ENCODE peak calls at places on chromosomes 4 and X, in four cellular contexts. One of them, this sample, is unnamed.

GRCh38 chr4:177444911-177445736 is 2.9 kb upstream of the AGA start:
- DNase-seq in stimulated activated CD4-positive, alpha-beta T cell treated with anti-CD3 and anti-CD28 coated beads, Interleukin-2, amount 100 ng/mL, for 48 hours: no peak
- DNase-seq in NCI-H2081: no peak
- DNase-seq in KBM-7: no peak
- DNase-seq in this sample: no peak

GRCh38 chrX:103607385-103608304 is at the start of gene TCEAL3:
- DNase-seq in stimulated activated CD4-positive, alpha-beta T cell treated with anti-CD3 and anti-CD28 coated beads, Interleukin-2, amount 100 ng/mL, for 48 hours: no peak
- DNase-seq in NCI-H2081: peak
- DNase-seq in KBM-7: peak
- DNase-seq in this sample: no peak

GRCh38 chrX:34426334-34426733 is 230.8 kb downstream of the TMEM47 start:
- DNase-seq in stimulated activated CD4-positive, alpha-beta T cell treated with anti-CD3 and anti-CD28 coated beads, Interleukin-2, amount 100 ng/mL, for 48 hours: no peak
- DNase-seq in NCI-H2081: no peak
- DNase-seq in KBM-7: no peak
- DNase-seq in this sample: no peak

GRCh38 chrX:11239230-11239629 is 54.0 kb upstream of the AMELX start:
- DNase-seq in stimulated activated CD4-positive, alpha-beta T cell treated with anti-CD3 and anti-CD28 coated beads, Interleukin-2, amount 100 ng/mL, for 48 hours: no peak
- DNase-seq in NCI-H2081: no peak
- DNase-seq in KBM-7: no peak
- DNase-seq in this sample: no peak

GRCh38 chrX:110034036-110034435 is 31.1 kb downstream of the TMEM164 start:
- DNase-seq in stimulated activated CD4-positive, alpha-beta T cell treated with anti-CD3 and anti-CD28 coated beads, Interleukin-2, amount 100 ng/mL, for 48 hours: no peak
- DNase-seq in NCI-H2081: no peak
- DNase-seq in KBM-7: no peak
- DNase-seq in this sample: no peak

GRCh38 chr4:2846172-2846571 is 2.5 kb downstream of the ADD1 start:
- DNase-seq in stimulated activated CD4-positive, alpha-beta T cell treated with anti-CD3 and anti-CD28 coated beads, Interleukin-2, amount 100 ng/mL, for 48 hours: no peak
- DNase-seq in NCI-H2081: no peak
- DNase-seq in KBM-7: no peak
- DNase-seq in this sample: no peak

GRCh38 chrX:155216940-155217450 is 735 bp downstream of the VBP1 start:
- DNase-seq in stimulated activated CD4-positive, alpha-beta T cell treated with anti-CD3 and anti-CD28 coated beads, Interleukin-2, amount 100 ng/mL, for 48 hours: no peak
- DNase-seq in NCI-H2081: peak
- DNase-seq in KBM-7: peak
- DNase-seq in this sample: no peak

GRCh38 chr4:110198472-110199419 is at the start of gene ELOVL6:
- DNase-seq in stimulated activated CD4-positive, alpha-beta T cell treated with anti-CD3 and anti-CD28 coated beads, Interleukin-2, amount 100 ng/mL, for 48 hours: peak
- DNase-seq in NCI-H2081: peak
- DNase-seq in KBM-7: peak
- DNase-seq in this sample: no peak

GRCh38 chr4:128379860-128380259 is 92.2 kb upstream of the PGRMC2 start:
- DNase-seq in stimulated activated CD4-positive, alpha-beta T cell treated with anti-CD3 and anti-CD28 coated beads, Interleukin-2, amount 100 ng/mL, for 48 hours: no peak
- DNase-seq in NCI-H2081: peak
- DNase-seq in KBM-7: peak
- DNase-seq in this sample: no peak

GRCh38 chr4:139368990-139369389 is 66.7 kb upstream of the NDUFC1 start:
- DNase-seq in stimulated activated CD4-positive, alpha-beta T cell treated with anti-CD3 and anti-CD28 coated beads, Interleukin-2, amount 100 ng/mL, for 48 hours: no peak
- DNase-seq in NCI-H2081: peak
- DNase-seq in KBM-7: no peak
- DNase-seq in this sample: no peak

GRCh38 chr4:74379912-74380311 is 15.0 kb downstream of the EREG start:
- DNase-seq in stimulated activated CD4-positive, alpha-beta T cell treated with anti-CD3 and anti-CD28 coated beads, Interleukin-2, amount 100 ng/mL, for 48 hours: no peak
- DNase-seq in NCI-H2081: no peak
- DNase-seq in KBM-7: no peak
- DNase-seq in this sample: no peak

GRCh38 chrX:106484233-106484632 is 127.5 kb upstream of the RADX start:
- DNase-seq in stimulated activated CD4-positive, alpha-beta T cell treated with anti-CD3 and anti-CD28 coated beads, Interleukin-2, amount 100 ng/mL, for 48 hours: peak
- DNase-seq in NCI-H2081: no peak
- DNase-seq in KBM-7: no peak
- DNase-seq in this sample: no peak

GRCh38 chr4:110798682-110799081 is 175.8 kb upstream of the PITX2 start:
- DNase-seq in stimulated activated CD4-positive, alpha-beta T cell treated with anti-CD3 and anti-CD28 coated beads, Interleukin-2, amount 100 ng/mL, for 48 hours: no peak
- DNase-seq in NCI-H2081: no peak
- DNase-seq in KBM-7: no peak
- DNase-seq in this sample: no peak

GRCh38 chr4:10054571-10055041 is 33.3 kb upstream of the SLC2A9 start:
- DNase-seq in stimulated activated CD4-positive, alpha-beta T cell treated with anti-CD3 and anti-CD28 coated beads, Interleukin-2, amount 100 ng/mL, for 48 hours: no peak
- DNase-seq in NCI-H2081: no peak
- DNase-seq in KBM-7: no peak
- DNase-seq in this sample: no peak

GRCh38 chrX:39600222-39600621 is 497.5 kb downstream of the BCOR start:
- DNase-seq in stimulated activated CD4-positive, alpha-beta T cell treated with anti-CD3 and anti-CD28 coated beads, Interleukin-2, amount 100 ng/mL, for 48 hours: no peak
- DNase-seq in NCI-H2081: no peak
- DNase-seq in KBM-7: no peak
- DNase-seq in this sample: no peak

GRCh38 chrX:129825746-129826505 is 17.8 kb downstream of the ZDHHC9 start:
- DNase-seq in stimulated activated CD4-positive, alpha-beta T cell treated with anti-CD3 and anti-CD28 coated beads, Interleukin-2, amount 100 ng/mL, for 48 hours: no peak
- DNase-seq in NCI-H2081: no peak
- DNase-seq in KBM-7: no peak
- DNase-seq in this sample: no peak

GRCh38 chrX:11267311-11267910 is 25.8 kb upstream of the AMELX start:
- DNase-seq in stimulated activated CD4-positive, alpha-beta T cell treated with anti-CD3 and anti-CD28 coated beads, Interleukin-2, amount 100 ng/mL, for 48 hours: no peak
- DNase-seq in NCI-H2081: no peak
- DNase-seq in KBM-7: no peak
- DNase-seq in this sample: no peak

GRCh38 chr4:113548303-113548702 is 213.2 kb downstream of the CAMK2D start:
- DNase-seq in stimulated activated CD4-positive, alpha-beta T cell treated with anti-CD3 and anti-CD28 coated beads, Interleukin-2, amount 100 ng/mL, for 48 hours: no peak
- DNase-seq in NCI-H2081: no peak
- DNase-seq in KBM-7: no peak
- DNase-seq in this sample: no peak

GRCh38 chr4:1080961-1081688 is 32.2 kb downstream of the RNF212 start:
- DNase-seq in stimulated activated CD4-positive, alpha-beta T cell treated with anti-CD3 and anti-CD28 coated beads, Interleukin-2, amount 100 ng/mL, for 48 hours: no peak
- DNase-seq in NCI-H2081: no peak
- DNase-seq in KBM-7: no peak
- DNase-seq in this sample: peak

GRCh38 chr4:10639664-10640063 is 44.9 kb downstream of the CLNK start:
- DNase-seq in stimulated activated CD4-positive, alpha-beta T cell treated with anti-CD3 and anti-CD28 coated beads, Interleukin-2, amount 100 ng/mL, for 48 hours: no peak
- DNase-seq in NCI-H2081: no peak
- DNase-seq in KBM-7: no peak
- DNase-seq in this sample: no peak

GRCh38 chr4:124753941-124754581 is 41.5 kb upstream of the ANKRD50 start:
- DNase-seq in stimulated activated CD4-positive, alpha-beta T cell treated with anti-CD3 and anti-CD28 coated beads, Interleukin-2, amount 100 ng/mL, for 48 hours: no peak
- DNase-seq in NCI-H2081: peak
- DNase-seq in KBM-7: no peak
- DNase-seq in this sample: no peak

GRCh38 chrX:29531336-29531735 is 684.0 kb upstream of the MAGEB2 start:
- DNase-seq in stimulated activated CD4-positive, alpha-beta T cell treated with anti-CD3 and anti-CD28 coated beads, Interleukin-2, amount 100 ng/mL, for 48 hours: no peak
- DNase-seq in NCI-H2081: no peak
- DNase-seq in KBM-7: no peak
- DNase-seq in this sample: no peak

GRCh38 chr4:139386421-139386820 is 67.5 kb upstream of the RAB33B start:
- DNase-seq in stimulated activated CD4-positive, alpha-beta T cell treated with anti-CD3 and anti-CD28 coated beads, Interleukin-2, amount 100 ng/mL, for 48 hours: no peak
- DNase-seq in NCI-H2081: no peak
- DNase-seq in KBM-7: no peak
- DNase-seq in this sample: no peak

GRCh38 chr4:36310793-36311192 is 29.4 kb downstream of the DTHD1 start:
- DNase-seq in stimulated activated CD4-positive, alpha-beta T cell treated with anti-CD3 and anti-CD28 coated beads, Interleukin-2, amount 100 ng/mL, for 48 hours: no peak
- DNase-seq in NCI-H2081: no peak
- DNase-seq in KBM-7: peak
- DNase-seq in this sample: peak

GRCh38 chrX:53262189-53262917 is 19.0 kb downstream of the IQSEC2 start:
- DNase-seq in stimulated activated CD4-positive, alpha-beta T cell treated with anti-CD3 and anti-CD28 coated beads, Interleukin-2, amount 100 ng/mL, for 48 hours: no peak
- DNase-seq in NCI-H2081: no peak
- DNase-seq in KBM-7: no peak
- DNase-seq in this sample: no peak

This sample was measured in Jurkat, Clone E6-1.